ENCODE peak calls at places on chromosomes 5 and 9, in five cellular contexts. One of them, this sample, is unnamed.

GRCh38 chr5:37120270-37120669 is 128.9 kb downstream of the CPLANE1 start:
- DNase-seq in HTR-8/SVneo: no peak
- DNase-seq in Daoy: no peak
- DNase-seq in GM04503: no peak
- DNase-seq in prostate gland: no peak
- DNase-seq in this sample: no peak

GRCh38 chr5:172284275-172284971 is 859 bp upstream of the UBTD2 start:
- DNase-seq in HTR-8/SVneo: peak
- DNase-seq in Daoy: peak
- DNase-seq in GM04503: no peak
- DNase-seq in prostate gland: no peak
- DNase-seq in this sample: no peak

GRCh38 chr5:136890431-136891148 is 525.2 kb upstream of the TRPC7 start:
- DNase-seq in HTR-8/SVneo: no peak
- DNase-seq in Daoy: no peak
- DNase-seq in GM04503: no peak
- DNase-seq in prostate gland: no peak
- DNase-seq in this sample: no peak

GRCh38 chr5:27450607-27451006 is 412.2 kb upstream of the CDH9 start:
- DNase-seq in HTR-8/SVneo: no peak
- DNase-seq in Daoy: no peak
- DNase-seq in GM04503: no peak
- DNase-seq in prostate gland: no peak
- DNase-seq in this sample: no peak

GRCh38 chr5:168766038-168766700 is 187.0 kb upstream of the PANK3 start:
- DNase-seq in HTR-8/SVneo: no peak
- DNase-seq in Daoy: no peak
- DNase-seq in GM04503: no peak
- DNase-seq in prostate gland: no peak
- DNase-seq in this sample: no peak

GRCh38 chr5:107271682-107272350 is 398.9 kb downstream of the EFNA5 start:
- DNase-seq in HTR-8/SVneo: no peak
- DNase-seq in Daoy: no peak
- DNase-seq in GM04503: no peak
- DNase-seq in prostate gland: no peak
- DNase-seq in this sample: no peak

GRCh38 chr9:134840511-134840910 is 40.1 kb upstream of the FCN2 start:
- DNase-seq in HTR-8/SVneo: no peak
- DNase-seq in Daoy: no peak
- DNase-seq in GM04503: no peak
- DNase-seq in prostate gland: no peak
- DNase-seq in this sample: no peak

GRCh38 chr5:111469905-111470304 is 42.4 kb downstream of the STARD4 start:
- DNase-seq in HTR-8/SVneo: no peak
- DNase-seq in Daoy: no peak
- DNase-seq in GM04503: no peak
- DNase-seq in prostate gland: no peak
- DNase-seq in this sample: peak

GRCh38 chr9:34987160-34988040 is 2.1 kb upstream of the DNAJB5 start:
- DNase-seq in HTR-8/SVneo: no peak
- DNase-seq in Daoy: no peak
- DNase-seq in GM04503: no peak
- DNase-seq in prostate gland: no peak
- DNase-seq in this sample: no peak

GRCh38 chr5:126918624-126918957 is 111.8 kb downstream of the MARCHF3 start:
- DNase-seq in HTR-8/SVneo: no peak
- DNase-seq in Daoy: no peak
- DNase-seq in GM04503: no peak
- DNase-seq in prostate gland: no peak
- DNase-seq in this sample: no peak

GRCh38 chr9:118109542-118109941 is 405.3 kb downstream of the TLR4 start:
- DNase-seq in HTR-8/SVneo: no peak
- DNase-seq in Daoy: no peak
- DNase-seq in GM04503: no peak
- DNase-seq in prostate gland: no peak
- DNase-seq in this sample: no peak

GRCh38 chr9:133003671-133004090 is 25.2 kb downstream of the GFI1B start:
- DNase-seq in HTR-8/SVneo: no peak
- DNase-seq in Daoy: no peak
- DNase-seq in GM04503: no peak
- DNase-seq in prostate gland: no peak
- DNase-seq in this sample: no peak

GRCh38 chr5:137778772-137779564 is 24.8 kb upstream of the HNRNPA0 start:
- DNase-seq in HTR-8/SVneo: peak
- DNase-seq in Daoy: peak
- DNase-seq in GM04503: no peak
- DNase-seq in prostate gland: no peak
- DNase-seq in this sample: peak

GRCh38 chr5:178287791-178288105 is 55.1 kb upstream of the PHYKPL start:
- DNase-seq in HTR-8/SVneo: no peak
- DNase-seq in Daoy: no peak
- DNase-seq in GM04503: no peak
- DNase-seq in prostate gland: no peak
- DNase-seq in this sample: no peak

GRCh38 chr9:737400-738120 is 103.9 kb upstream of the DMRT1 start:
- DNase-seq in HTR-8/SVneo: no peak
- DNase-seq in Daoy: no peak
- DNase-seq in GM04503: no peak
- DNase-seq in prostate gland: no peak
- DNase-seq in this sample: no peak

GRCh38 chr9:81717747-81718077 is 28.4 kb upstream of the TLE1 start:
- DNase-seq in HTR-8/SVneo: no peak
- DNase-seq in Daoy: no peak
- DNase-seq in GM04503: no peak
- DNase-seq in prostate gland: no peak
- DNase-seq in this sample: peak

GRCh38 chr5:127683006-127683405 is 20.2 kb upstream of the CCDC192 start:
- DNase-seq in HTR-8/SVneo: no peak
- DNase-seq in Daoy: peak
- DNase-seq in GM04503: no peak
- DNase-seq in prostate gland: no peak
- DNase-seq in this sample: no peak

GRCh38 chr5:60339691-60340191 is 360.2 kb downstream of the DEPDC1B start:
- DNase-seq in HTR-8/SVneo: no peak
- DNase-seq in Daoy: no peak
- DNase-seq in GM04503: no peak
- DNase-seq in prostate gland: no peak
- DNase-seq in this sample: no peak

GRCh38 chr9:134328341-134328840 is 2.1 kb downstream of the RXRA start:
- DNase-seq in HTR-8/SVneo: no peak
- DNase-seq in Daoy: no peak
- DNase-seq in GM04503: no peak
- DNase-seq in prostate gland: no peak
- DNase-seq in this sample: no peak

GRCh38 chr5:57989378-57989777 is 470.5 kb downstream of the PLK2 start:
- DNase-seq in HTR-8/SVneo: no peak
- DNase-seq in Daoy: peak
- DNase-seq in GM04503: no peak
- DNase-seq in prostate gland: no peak
- DNase-seq in this sample: no peak

GRCh38 chr5:146947181-146947941 is 68.8 kb upstream of the PPP2R2B start:
- DNase-seq in HTR-8/SVneo: peak
- DNase-seq in Daoy: peak
- DNase-seq in GM04503: no peak
- DNase-seq in prostate gland: no peak
- DNase-seq in this sample: peak

GRCh38 chr5:108629779-108630178 is 117.9 kb upstream of the FER start:
- DNase-seq in HTR-8/SVneo: no peak
- DNase-seq in Daoy: no peak
- DNase-seq in GM04503: no peak
- DNase-seq in prostate gland: no peak
- DNase-seq in this sample: no peak

GRCh38 chr9:93902780-93903655 is 52.1 kb downstream of the BARX1 start:
- DNase-seq in HTR-8/SVneo: no peak
- DNase-seq in Daoy: no peak
- DNase-seq in GM04503: no peak
- DNase-seq in prostate gland: no peak
- DNase-seq in this sample: no peak

GRCh38 chr9:81312346-81312745 is 377.0 kb downstream of the TLE1 start:
- DNase-seq in HTR-8/SVneo: peak
- DNase-seq in Daoy: no peak
- DNase-seq in GM04503: no peak
- DNase-seq in prostate gland: no peak
- DNase-seq in this sample: peak

GRCh38 chr5:141430332-141431113 is at the start of gene PCDHGA12:
- DNase-seq in HTR-8/SVneo: no peak
- DNase-seq in Daoy: no peak
- DNase-seq in GM04503: peak
- DNase-seq in prostate gland: no peak
- DNase-seq in this sample: peak

GRCh38 chr9:3261484-3261883 is 264.3 kb downstream of the RFX3 start:
- DNase-seq in HTR-8/SVneo: no peak
- DNase-seq in Daoy: no peak
- DNase-seq in GM04503: no peak
- DNase-seq in prostate gland: no peak
- DNase-seq in this sample: no peak

GRCh38 chr9:111821006-111821528 is 26.3 kb upstream of the SHOC1 start:
- DNase-seq in HTR-8/SVneo: no peak
- DNase-seq in Daoy: no peak
- DNase-seq in GM04503: no peak
- DNase-seq in prostate gland: no peak
- DNase-seq in this sample: no peak

GRCh38 chr9:132506907-132507669 is 75.3 kb upstream of the BARHL1 start:
- DNase-seq in HTR-8/SVneo: no peak
- DNase-seq in Daoy: no peak
- DNase-seq in GM04503: no peak
- DNase-seq in prostate gland: peak
- DNase-seq in this sample: no peak

GRCh38 chr5:16681761-16682335 is 65.1 kb upstream of the RETREG1 start:
- DNase-seq in HTR-8/SVneo: no peak
- DNase-seq in Daoy: no peak
- DNase-seq in GM04503: no peak
- DNase-seq in prostate gland: no peak
- DNase-seq in this sample: no peak

GRCh38 chr9:117718085-117718484 is 13.9 kb downstream of the TLR4 start:
- DNase-seq in HTR-8/SVneo: no peak
- DNase-seq in Daoy: no peak
- DNase-seq in GM04503: no peak
- DNase-seq in prostate gland: no peak
- DNase-seq in this sample: no peak

GRCh38 chr9:92592946-92593860 is 57.4 kb upstream of the ECM2 start:
- DNase-seq in HTR-8/SVneo: no peak
- DNase-seq in Daoy: no peak
- DNase-seq in GM04503: no peak
- DNase-seq in prostate gland: no peak
- DNase-seq in this sample: no peak

GRCh38 chr9:36882117-36882465 is 152.0 kb downstream of the PAX5 start:
- DNase-seq in HTR-8/SVneo: no peak
- DNase-seq in Daoy: no peak
- DNase-seq in GM04503: no peak
- DNase-seq in prostate gland: no peak
- DNase-seq in this sample: no peak

GRCh38 chr5:78841767-78842166 is 143.3 kb downstream of the ARSB start:
- DNase-seq in HTR-8/SVneo: no peak
- DNase-seq in Daoy: peak
- DNase-seq in GM04503: no peak
- DNase-seq in prostate gland: no peak
- DNase-seq in this sample: no peak

GRCh38 chr5:170752257-170753215 is 31.0 kb upstream of the GABRP start:
- DNase-seq in HTR-8/SVneo: peak
- DNase-seq in Daoy: peak
- DNase-seq in GM04503: no peak
- DNase-seq in prostate gland: peak
- DNase-seq in this sample: no peak

GRCh38 chr9:744790-745456 is 96.6 kb upstream of the DMRT1 start:
- DNase-seq in HTR-8/SVneo: no peak
- DNase-seq in Daoy: no peak
- DNase-seq in GM04503: no peak
- DNase-seq in prostate gland: no peak
- DNase-seq in this sample: no peak

GRCh38 chr5:123422433-123423277 is 548 bp downstream of the CEP120 start:
- DNase-seq in HTR-8/SVneo: peak
- DNase-seq in Daoy: peak
- DNase-seq in GM04503: no peak
- DNase-seq in prostate gland: peak
- DNase-seq in this sample: peak